ENCODE peak calls at places on chromosome 1, in seven cellular contexts. U is glutamatergic neuron; W is cardiac fibroblast; R is fibroblast of the conjunctiva; I is dorsolateral prefrontal cortex; Y is activated CD4-positive, alpha-beta T cell treated with anti-CD3 and anti-CD28 coated beads, Interleukin-2, amount 10 ng/mL, durations not matched to agents 7 days and 5 days; D is iPS DF 6.9. C is an unnamed sample.

GRCh38 chr1:2607681-2608041 is 21.1 kb downstream of the PRXL2B start:
- DNase-seq in U (no peak), W (no peak), R (no peak), I (no peak), Y (no peak), D (no peak), C (no peak)

GRCh38 chr1:113972954-113973353 is 6.3 kb upstream of the OLFML3 start:
- DNase-seq in U (no peak), W (no peak), R (no peak), I (no peak), Y (no peak), D (no peak), C (no peak)

GRCh38 chr1:8406946-8407345 is 89.0 kb downstream of the SLC45A1 start:
- DNase-seq in U (no peak), W (no peak), R (no peak), I (no peak), Y (no peak), D (no peak), C (no peak)

GRCh38 chr1:212754193-212754592 is 37.4 kb downstream of the NSL1 start:
- DNase-seq in U (no peak), W (no peak), R (no peak), I (no peak), Y (peak), D (no peak), C (no peak)

GRCh38 chr1:204130989-204131892 is 20.6 kb downstream of the ETNK2 start:
- DNase-seq in U (no peak), W (peak), R (peak), I (no peak), Y (no peak), D (no peak), C (no peak)

GRCh38 chr1:151514366-151514765 is 3.2 kb downstream of the CGN start:
- DNase-seq in U (no peak), W (no peak), R (no peak), I (no peak), Y (no peak), D (no peak), C (no peak)

GRCh38 chr1:222994506-222995229 is 148.4 kb downstream of the TLR5 start:
- DNase-seq in U (no peak), W (peak), R (peak), I (no peak), Y (no peak), D (no peak), C (no peak)

GRCh38 chr1:22784317-22784716 is 73.7 kb downstream of the EPHB2 start:
- DNase-seq in U (no peak), W (no peak), R (no peak), I (no peak), Y (no peak), D (no peak), C (no peak)

GRCh38 chr1:103106426-103107321 is 1.6 kb downstream of the COL11A1 start:
- DNase-seq in U (peak), W (peak), R (peak), I (peak), Y (peak), D (no peak), C (peak)

GRCh38 chr1:8754993-8755392 is 62.4 kb downstream of the RERE start:
- DNase-seq in U (no peak), W (no peak), R (no peak), I (no peak), Y (no peak), D (no peak), C (peak)

GRCh38 chr1:53851571-53852282 is 13.6 kb upstream of the NDC1 start:
- DNase-seq in U (no peak), W (no peak), R (no peak), I (no peak), Y (no peak), D (no peak), C (no peak)